ENCODE peak calls at places on chromosomes 13 and 19, in ten cellular contexts. Z is stomach, G is breast epithelium, M is endothelial cell of umbilical vein, C is sigmoid colon, F is prostate gland, Q is transverse colon, N is spleen, V is upper lobe of left lung, W is H1. L is an unnamed sample.
A peak's percentile ranks its signal among the peaks of the same experiment; 100 is the strongest.

GRCh38 chr13:101390461-101390860 is 25.8 kb downstream of the NALCN start:
- DNase-seq in Q (no peak), Z (no peak), W (no peak), N (no peak), C (no peak), M (peak; percentile 81), F (no peak), G (no peak), V (no peak), L (no peak)

GRCh38 chr19:30799854-30800755 is 427.9 kb downstream of the ZNF536 start:
- DNase-seq in Q (peak; percentile 39), C (no peak), N (peak; percentile 84), F (peak; percentile 12), M (no peak), V (peak; percentile 36), W (peak; percentile 27), Z (peak; percentile 28), G (no peak), L (peak; percentile 29)

GRCh38 chr13:63517376-63517775 is 2101.7 kb upstream of the PCDH20 start:
- DNase-seq in M (no peak), V (no peak), Z (no peak), F (no peak), Q (no peak), C (no peak), G (no peak), N (no peak), W (no peak), L (no peak)

GRCh38 chr19:49422407-49423277 is 599 bp downstream of the PTH2 start:
- DNase-seq in C (no peak), N (no peak), V (peak; percentile 91), G (no peak), W (no peak), M (peak; percentile 28), Z (no peak), Q (no peak), F (no peak), L (no peak)

GRCh38 chr19:13013649-13014048 is 18.4 kb downstream of the NFIX start:
- DNase-seq in N (no peak), Z (no peak), M (no peak), V (no peak), C (no peak), F (no peak), Q (no peak), W (no peak), G (no peak), L (no peak)

GRCh38 chr13:25625361-25625760 is 253.6 kb downstream of the ATP8A2 start:
- DNase-seq in Q (no peak), M (no peak), G (no peak), C (no peak), V (no peak), Z (no peak), F (no peak), N (no peak), W (no peak), L (no peak)

GRCh38 chr13:113672002-113672651 is 5.1 kb downstream of the GRK1 start:
- DNase-seq in F (no peak), C (no peak), Q (no peak), G (no peak), V (peak; percentile 76), N (peak; percentile 66), W (no peak), Z (no peak), M (no peak), L (no peak)

GRCh38 chr13:37364024-37364423 is 234.5 kb downstream of the POSTN start:
- DNase-seq in N (no peak), V (no peak), Z (no peak), W (no peak), C (no peak), Q (no peak), M (no peak), F (no peak), G (no peak), L (no peak)

GRCh38 chr13:110914293-110915056 is 394 bp downstream of the ANKRD10 start:
- DNase-seq in W (no peak), N (peak; percentile 96), C (peak; percentile 90), F (peak; percentile 60), G (no peak), Q (peak; percentile 76), Z (peak; percentile 77), M (peak; percentile 68), V (peak; percentile 97), L (peak; percentile 63)

GRCh38 chr13:110916671-110917142 is 1.8 kb upstream of the ANKRD10 start:
- DNase-seq in G (no peak), W (no peak), Z (no peak), F (no peak), V (no peak), Q (no peak), C (no peak), M (no peak), N (no peak), L (no peak)

GRCh38 chr13:110913911-110914292 is 967 bp downstream of the ANKRD10 start:
- DNase-seq in M (no peak), Q (no peak), G (no peak), Z (no peak), F (peak; percentile 29), V (no peak), C (no peak), N (no peak), W (no peak), L (no peak)

GRCh38 chr13:110915057-110915873 is at the start of gene ANKRD10:
- DNase-seq in V (peak; percentile 100), M (peak; percentile 100), N (peak; percentile 100), F (peak; percentile 98), C (peak; percentile 99), Q (peak; percentile 99), W (peak; percentile 99), Z (peak; percentile 99), G (peak; percentile 99), L (peak; percentile 91)

DNA sequence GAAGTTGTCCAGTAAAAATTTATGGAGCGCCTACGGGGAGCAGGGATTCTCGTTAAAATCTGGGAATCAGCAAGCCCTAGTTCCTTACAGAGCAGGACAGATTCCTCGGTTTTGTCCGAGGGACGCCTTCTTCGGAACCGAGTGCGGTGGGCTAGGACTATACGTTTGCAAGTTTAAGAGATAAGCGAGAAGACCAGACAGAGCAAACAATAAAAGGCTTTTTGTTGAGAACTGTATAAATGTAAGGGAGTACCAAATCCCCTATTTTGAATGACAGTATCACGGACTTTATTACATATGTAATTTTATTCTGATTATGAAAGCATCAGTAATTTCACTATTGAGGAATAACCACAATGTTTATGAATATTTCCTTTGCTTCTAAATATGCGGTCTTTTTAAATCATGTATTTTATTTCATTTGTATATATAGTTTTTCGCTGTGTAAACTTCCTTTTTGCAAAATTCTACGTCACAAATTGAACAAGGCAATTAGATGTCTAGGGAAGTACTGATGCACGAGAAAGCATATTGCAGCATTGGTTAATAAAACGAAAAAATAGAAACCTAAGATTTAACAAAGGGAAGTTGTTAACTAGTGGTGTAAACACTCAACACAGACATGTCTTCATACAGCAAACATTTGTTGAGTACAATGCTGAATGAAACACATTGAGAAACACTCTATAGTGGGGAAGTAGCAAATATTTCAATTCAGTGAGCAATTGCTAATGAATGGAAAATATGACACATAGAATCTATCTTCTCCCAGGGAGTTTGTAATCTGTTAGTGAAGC is 1.2 kb upstream of the ANKRD10 start:
- DNase-seq in G (no peak), M (no peak), F (no peak), V (no peak), Q (no peak), W (no peak), N (no peak), Z (no peak), C (no peak), L (no peak)
- TF ChIP-seq POLR2AphosphoS5 in G (no peak), M (no peak), F (no peak), V (no peak), Q (peak; percentile 45), W (no peak), N (no peak), Z (peak; percentile 48), C (peak; percentile 76), L (no peak)

GRCh38 chr13:75479102-75479501 is 2.9 kb downstream of the TBC1D4 start:
- DNase-seq in F (no peak), W (no peak), Z (no peak), N (no peak), C (no peak), G (no peak), Q (no peak), M (no peak), V (no peak), L (no peak)

GRCh38 chr13:75481176-75482069 is 546 bp downstream of the TBC1D4 start:
- DNase-seq in M (peak; percentile 52), G (no peak), Z (peak; percentile 34), V (peak; percentile 90), N (peak; percentile 87), F (peak; percentile 21), C (peak; percentile 69), W (no peak), Q (peak; percentile 24), L (peak; percentile 15)

GRCh38 chr13:75482820-75483079 is 781 bp upstream of the TBC1D4 start:
- DNase-seq in N (no peak), V (no peak), M (no peak), Z (no peak), C (no peak), W (no peak), F (no peak), Q (no peak), G (no peak), L (no peak)

GRCh38 chr13:75482070-75482819 is at the start of gene TBC1D4:
- DNase-seq in G (peak; percentile 71), M (peak; percentile 97), Q (peak; percentile 87), C (peak; percentile 89), W (peak; percentile 88), N (peak; percentile 92), F (peak; percentile 90), V (peak; percentile 94), Z (peak; percentile 83), L (peak; percentile 59)

GRCh38 chr13:75480691-75481175 is 1.2 kb downstream of the TBC1D4 start:
- DNase-seq in M (peak; percentile 55), G (peak; percentile 69), Q (peak; percentile 77), V (peak; percentile 88), C (peak; percentile 67), W (no peak), F (peak; percentile 88), Z (peak; percentile 80), N (peak; percentile 79), L (no peak)
- TF ChIP-seq POLR2A in M (no peak), G (no peak), Q (peak; percentile 34), V (no peak), C (no peak), W (no peak), F (no peak), Z (no peak), N (no peak), L (peak; percentile 67)

GRCh38 chr19:18279516-18280246 is 1.7 kb downstream of the JUND start:
- DNase-seq in V (peak; percentile 96), G (peak; percentile 91), M (peak; percentile 96), N (peak; percentile 98), C (peak; percentile 97), Z (peak; percentile 92), Q (peak; percentile 94), F (peak; percentile 95), W (peak; percentile 81), L (peak; percentile 94)

GRCh38 chr19:18281082-18282020 is at the start of gene JUND:
- DNase-seq in Q (peak; percentile 98), Z (peak; percentile 99), M (peak; percentile 98), C (peak; percentile 99), W (peak; percentile 90), F (peak; percentile 95), N (peak; percentile 99), G (peak; percentile 97), V (peak; percentile 100), L (peak; percentile 89)

GRCh38 chr19:18279266-18279515 is 2.2 kb downstream of the JUND start:
- DNase-seq in N (no peak), Q (no peak), C (no peak), F (no peak), V (no peak), W (no peak), Z (no peak), G (no peak), M (no peak), L (no peak)

GRCh38 chr19:18280247-18281081 is 958 bp downstream of the JUND start:
- DNase-seq in N (peak; percentile 98), M (peak; percentile 76), W (no peak), V (peak; percentile 96), F (peak; percentile 78), G (peak; percentile 78), C (peak; percentile 93), Q (peak; percentile 87), Z (peak; percentile 84), L (peak; percentile 77)

GRCh38 chr19:18278521-18279265 is 2.7 kb downstream of the JUND start:
- DNase-seq in C (no peak), Q (peak; percentile 55), W (no peak), G (no peak), Z (peak; percentile 52), N (peak; percentile 81), V (no peak), M (peak; percentile 14), F (no peak), L (no peak)
- TF ChIP-seq POLR2AphosphoS5 in C (no peak), Q (no peak), W (peak; percentile 67), G (peak; percentile 98), Z (peak; percentile 86), N (no peak), V (no peak), M (no peak), F (no peak), L (peak; percentile 5)

GRCh38 chr13:35848868-35849644 is 282.1 kb downstream of the DCLK1 start:
- DNase-seq in W (no peak), M (no peak), N (no peak), G (no peak), Z (no peak), C (no peak), V (no peak), F (no peak), Q (no peak), L (no peak)
- TF ChIP-seq POLR2A in W (no peak), M (no peak), N (no peak), G (no peak), Z (no peak), C (no peak), V (no peak), F (no peak), Q (no peak), L (no peak)